ENCODE peak calls at places on chromosomes 11 and 22, in ten cellular contexts. A, T, J, C, R, Y, H, V, P and S are unnamed samples.

GRCh38 chr11:37134637-37135036 is 536.6 kb upstream of the RAG2 start:
- DNase-seq in Y (no peak), H (no peak), T (no peak), A (no peak), V (no peak), C (no peak), P (no peak), R (no peak), J (no peak), S (no peak)

GRCh38 chr11:43810929-43811596 is 69.6 kb upstream of the ALKBH3 start:
- DNase-seq in T (no peak), V (no peak), C (no peak), J (no peak), Y (peak), A (no peak), R (no peak), P (no peak), H (peak), S (no peak)

GRCh38 chr22:42202669-42203068 is 67.8 kb downstream of the TCF20 start:
- DNase-seq in A (peak), H (no peak), P (no peak), T (no peak), Y (no peak), J (no peak), V (no peak), C (no peak), R (no peak), S (no peak)

GRCh38 chr11:85798361-85798760 is 12.6 kb downstream of the SYTL2 start:
- DNase-seq in V (no peak), H (no peak), A (no peak), P (no peak), R (no peak), J (no peak), Y (no peak), C (no peak), T (no peak), S (no peak)

GRCh38 chr22:42662114-42663021 is 13.2 kb upstream of the CYB5R3 start:
- DNase-seq in R (peak), J (peak), C (peak), H (peak), P (peak), V (peak), A (no peak), T (peak), Y (peak), S (peak)

GRCh38 chr22:25777870-25778269 is 35.9 kb downstream of the MYO18B start:
- DNase-seq in C (no peak), P (no peak), H (no peak), T (no peak), A (no peak), Y (peak), J (peak), V (no peak), R (no peak), S (no peak)

GRCh38 chr11:117819096-117820040 is 5.2 kb downstream of the FXYD2 start:
- DNase-seq in T (no peak), H (peak), A (peak), C (no peak), V (peak), J (peak), Y (peak), P (peak), R (peak), S (no peak)

GRCh38 chr11:133082453-133082781 is 449.9 kb downstream of the OPCML start:
- DNase-seq in P (no peak), Y (peak), C (no peak), R (peak), T (peak), A (no peak), V (peak), H (no peak), J (no peak), S (no peak)

GRCh38 chr22:32926600-32926999 is 125.1 kb downstream of the TIMP3 start:
- DNase-seq in R (no peak), T (no peak), C (no peak), P (no peak), J (peak), A (peak), H (peak), V (no peak), Y (peak), S (no peak)

GRCh38 chr22:27800250-27801131 is 1.1 kb downstream of the MN1 start:
- DNase-seq in V (peak), H (no peak), P (peak), J (no peak), R (peak), A (no peak), Y (no peak), T (no peak), C (no peak), S (no peak)

GRCh38 chr11:56700242-56700918 is 1.5 kb downstream of the OR9G1 start:
- DNase-seq in H (no peak), P (no peak), R (no peak), J (no peak), Y (no peak), A (no peak), T (no peak), C (no peak), V (no peak), S (no peak)

GRCh38 chr11:34086554-34087278 is 18.7 kb upstream of the NAT10 start:
- DNase-seq in T (no peak), A (no peak), Y (no peak), P (no peak), V (no peak), H (no peak), C (no peak), R (no peak), J (no peak), S (no peak)

GRCh38 chr22:20972014-20972797 is 5.2 kb downstream of the AIFM3 start:
- DNase-seq in H (peak), R (no peak), Y (no peak), V (no peak), C (no peak), P (no peak), J (no peak), A (no peak), T (no peak), S (no peak)

GRCh38 chr11:13720940-13721339 is 52.5 kb downstream of the FAR1 start:
- DNase-seq in A (no peak), C (no peak), V (no peak), Y (no peak), R (no peak), J (no peak), P (no peak), T (no peak), H (no peak), S (no peak)

GRCh38 chr11:416757-417621 is 2.2 kb upstream of the SIGIRR start:
- DNase-seq in C (no peak), A (no peak), R (peak), H (no peak), Y (peak), V (peak), P (no peak), T (peak), J (no peak), S (no peak)

GRCh38 chr22:22682807-22683667 is 38.6 kb downstream of the GGTLC2 start:
- DNase-seq in J (peak), H (no peak), P (no peak), T (no peak), C (no peak), V (no peak), A (no peak), Y (no peak), R (no peak), S (no peak)

GRCh38 chr22:30860176-30861105 is 108.1 kb downstream of the MORC2 start:
- DNase-seq in V (no peak), T (no peak), J (no peak), P (peak), Y (no peak), A (no peak), H (peak), C (no peak), R (no peak), S (no peak)

GRCh38 chr11:9004310-9004945 is 627 bp upstream of the NRIP3 start:
- DNase-seq in T (no peak), C (no peak), V (no peak), Y (peak), H (peak), R (peak), A (no peak), J (no peak), P (peak), S (no peak)

GRCh38 chr11:110091995-110092576 is 1.1 kb upstream of the ZC3H12C start:
- DNase-seq in Y (peak), T (no peak), H (no peak), C (no peak), A (no peak), V (no peak), J (no peak), P (no peak), R (no peak), S (no peak)

GRCh38 chr11:4093519-4094347 is 866 bp upstream of the RRM1 start:
- DNase-seq in A (no peak), C (no peak), R (no peak), Y (no peak), H (peak), P (no peak), J (no peak), V (no peak), T (no peak), S (no peak)

GRCh38 chr11:12802418-12803085 is 128.3 kb downstream of the TEAD1 start:
- DNase-seq in R (peak), C (peak), Y (peak), V (no peak), P (peak), J (peak), H (peak), A (no peak), T (no peak), S (no peak)

GRCh38 chr22:20146777-20147176 is 4.1 kb downstream of the CCDC188 start:
- DNase-seq in T (no peak), C (no peak), A (no peak), V (no peak), J (no peak), H (peak), Y (no peak), P (no peak), R (no peak), S (no peak)

GRCh38 chr11:112881461-112881860 is 79.8 kb upstream of the NCAM1 start:
- DNase-seq in C (peak), R (peak), A (no peak), J (peak), Y (peak), T (peak), P (peak), V (peak), H (peak), S (no peak)

GRCh38 chr11:134691985-134692384 is 279.9 kb upstream of the B3GAT1 start:
- DNase-seq in A (no peak), R (no peak), P (no peak), C (no peak), V (no peak), T (no peak), Y (no peak), H (no peak), J (no peak), S (no peak)

GRCh38 chr11:94557992-94558391 is 9.2 kb upstream of the PIWIL4 start:
- DNase-seq in J (no peak), H (no peak), T (no peak), R (no peak), C (no peak), P (no peak), V (no peak), A (no peak), Y (no peak), S (no peak)

GRCh38 chr11:82176945-82177344 is 556.7 kb downstream of the FAM181B start:
- DNase-seq in J (no peak), P (no peak), C (no peak), V (no peak), R (no peak), A (no peak), T (no peak), H (no peak), Y (no peak), S (no peak)

GRCh38 chr22:42797021-42797420 is 60.1 kb downstream of the ARFGAP3 start:
- DNase-seq in H (no peak), A (no peak), P (peak), Y (no peak), C (no peak), T (no peak), J (no peak), R (no peak), V (peak), S (no peak)

GRCh38 chr11:48007677-48008076 is 27.3 kb downstream of the PTPRJ start:
- DNase-seq in H (no peak), R (no peak), T (no peak), C (no peak), V (no peak), P (no peak), A (no peak), Y (no peak), J (peak), S (no peak)

GRCh38 chr11:30197869-30198268 is 32.9 kb upstream of the FSHB start:
- DNase-seq in J (no peak), P (no peak), V (no peak), T (no peak), R (no peak), H (no peak), Y (no peak), A (no peak), C (no peak), S (no peak)

GRCh38 chr11:3136542-3137455 is 28.3 kb downstream of the OSBPL5 start:
- DNase-seq in A (no peak), C (no peak), P (peak), J (no peak), R (peak), H (no peak), T (no peak), Y (no peak), V (peak), S (no peak)

GRCh38 chr11:112651345-112651744 is 309.9 kb upstream of the NCAM1 start:
- DNase-seq in C (no peak), R (no peak), J (no peak), V (no peak), P (no peak), Y (no peak), H (no peak), A (no peak), T (no peak), S (no peak)

GRCh38 chr11:104830080-104830479 is 68.2 kb downstream of the CASP12 start:
- DNase-seq in R (no peak), A (no peak), T (no peak), Y (no peak), H (no peak), C (no peak), J (peak), P (no peak), V (no peak), S (no peak)

GRCh38 chr11:36391062-36391461 is 95.0 kb downstream of the PRR5L start:
- DNase-seq in H (no peak), A (no peak), V (no peak), P (no peak), C (no peak), J (no peak), Y (no peak), R (no peak), T (no peak), S (no peak)

GRCh38 chr11:95084509-95084908 is 5.1 kb upstream of the ENDOD1 start:
- DNase-seq in R (no peak), P (no peak), H (no peak), J (no peak), T (no peak), A (no peak), Y (no peak), V (no peak), C (no peak), S (no peak)

GRCh38 chr22:47452184-47452583 is 689.7 kb downstream of the TBC1D22A start:
- DNase-seq in Y (peak), V (no peak), P (no peak), J (peak), R (no peak), T (no peak), H (peak), C (no peak), A (no peak), S (no peak)

GRCh38 chr22:38310518-38311330 is 6.5 kb downstream of the CSNK1E start:
- DNase-seq in R (peak), C (no peak), P (peak), T (no peak), J (no peak), H (no peak), Y (no peak), V (no peak), A (no peak), S (no peak)

GRCh38 chr11:74673956-74674355 is 57.3 kb downstream of the CHRDL2 start:
- DNase-seq in P (no peak), V (no peak), C (no peak), T (no peak), A (no peak), Y (no peak), J (peak), H (no peak), R (no peak), S (no peak)
- H3K27ac ChIP-seq in P (peak), V (peak), C (peak), T (no peak), A (peak), Y (no peak), J (peak), H (peak), R (no peak), S (peak)

DNA sequence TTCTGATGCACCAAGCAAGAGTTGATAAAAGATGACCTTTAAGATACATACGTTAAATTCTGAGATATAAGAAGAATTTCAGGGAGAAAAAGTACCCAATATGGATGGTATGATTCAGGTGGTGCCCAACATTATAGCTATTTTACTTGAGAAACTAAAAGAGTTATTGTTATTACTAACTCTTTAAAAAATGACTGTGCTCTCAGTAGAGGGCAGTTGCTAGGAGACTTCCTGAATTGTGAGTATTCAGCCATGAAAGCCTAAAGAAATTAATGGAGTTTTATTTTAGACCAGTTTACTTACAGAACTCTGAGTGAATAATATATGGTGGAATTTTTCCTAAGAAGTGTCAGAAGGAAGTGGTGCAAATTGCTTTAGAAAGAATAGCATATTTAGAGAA is 689.8 kb upstream of the CCDC90B start:
- DNase-seq in Y (no peak), R (no peak), H (no peak), A (no peak), T (no peak), J (no peak), C (no peak), V (no peak), P (no peak), S (no peak)
- TF ChIP-seq CTCF in Y (no peak), R (no peak), H (no peak), A (no peak), T (no peak), J (no peak), C (no peak), V (no peak), P (no peak), S (no peak)

DNA sequence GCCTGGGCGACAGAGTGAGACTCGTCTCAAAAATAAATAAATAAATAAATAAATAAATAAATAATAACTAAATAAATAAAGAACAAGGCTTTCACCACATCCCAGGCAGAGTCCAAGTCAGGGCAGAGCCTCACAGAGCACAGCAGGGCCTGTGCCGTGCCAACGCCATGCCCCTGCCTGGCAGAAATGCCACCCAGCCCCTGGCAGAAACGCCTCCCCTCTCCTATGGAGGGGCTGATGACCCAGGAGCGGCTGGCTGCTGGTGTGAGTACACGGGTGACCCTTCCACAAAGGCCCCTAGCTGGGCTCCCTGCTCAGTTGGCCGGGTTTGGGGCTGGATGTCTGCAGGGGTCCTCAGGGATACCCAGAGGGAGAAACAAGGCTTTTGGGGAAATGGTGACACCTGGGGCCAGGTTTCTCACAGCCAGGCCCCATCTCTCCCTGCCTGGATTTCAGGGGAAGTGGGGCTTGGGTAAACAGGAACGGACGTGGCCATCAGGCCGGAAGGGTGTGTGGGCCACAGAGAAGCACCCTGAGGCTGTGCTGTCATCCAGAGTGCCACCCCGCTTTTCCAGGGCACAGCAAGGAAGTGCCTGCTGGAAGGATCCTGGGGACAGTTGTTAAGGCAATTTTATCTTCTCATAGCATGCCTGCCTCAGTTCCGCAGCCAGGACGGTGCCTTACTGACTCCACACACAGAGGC is 5.1 kb downstream of the BID start:
- DNase-seq in J (no peak), A (no peak), H (no peak), V (no peak), C (no peak), R (no peak), P (no peak), Y (no peak), T (no peak), S (no peak)
- H3K4me3 ChIP-seq in J (no peak), A (no peak), H (no peak), V (no peak), C (no peak), R (no peak), P (no peak), Y (no peak), T (no peak), S (no peak)

DNA sequence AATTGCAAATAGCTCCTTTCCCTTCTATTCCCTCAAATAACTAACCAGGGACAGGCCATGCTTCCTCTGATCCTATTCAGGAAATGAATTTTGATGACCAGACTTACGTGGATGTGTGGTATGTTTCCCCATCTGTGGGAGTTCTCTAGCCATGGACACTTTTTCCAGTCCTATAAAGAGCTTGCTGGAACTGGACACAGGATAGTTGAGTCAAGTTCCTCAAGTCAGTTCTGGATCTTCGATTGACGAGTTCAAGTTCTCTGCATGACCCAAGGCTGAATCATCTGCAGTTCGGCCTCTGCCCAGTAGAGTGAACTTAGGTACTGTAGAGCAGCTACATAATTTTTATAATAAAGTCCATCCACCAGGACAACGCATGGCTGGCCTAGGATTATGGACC is 52.7 kb upstream of the CCND1 start:
- DNase-seq in T (no peak), V (no peak), P (no peak), R (no peak), A (peak), H (no peak), C (no peak), J (peak), Y (peak), S (peak)
- H3K27ac ChIP-seq in T (no peak), V (no peak), P (no peak), R (no peak), A (no peak), H (no peak), C (no peak), J (peak), Y (no peak), S (no peak)

GRCh38 chr11:79461144-79461543 is 20.3 kb upstream of the TENM4 start:
- DNase-seq in A (no peak), R (no peak), T (no peak), V (no peak), C (no peak), P (no peak), J (no peak), Y (peak), H (no peak), S (no peak)
- TF ChIP-seq CTCF in A (peak), R (peak), T (peak), V (peak), C (peak), P (peak), J (peak), Y (peak), H (no peak), S (peak)